ENCODE peak calls at places on chromosome 5, in eight cellular contexts. One of them, this sample, is unnamed.
A peak's percentile ranks its signal among the peaks of the same experiment; 100 is the strongest.

GRCh38 chr5:35237580-35238376 is 7.5 kb upstream of the PRLR start:
- DNase-seq in NCI-H460: no peak
- DNase-seq in GDM1: no peak
- DNase-seq in K562: no peak
- DNase-seq in bronchial epithelial cell: no peak
- DNase-seq in activated T-cell treated with anti-CD3 and anti-CD28 coated beads, Interleukin-2, amount 50 U/mL, for 1 hour: no peak
- DNase-seq in central memory CD4-positive, alpha-beta T cell: no peak
- DNase-seq in activated naive CD8-positive, alpha-beta T cell treated with anti-CD3 and anti-CD28 coated beads for 36 hours: no peak
- DNase-seq in this sample: no peak

GRCh38 chr5:41772071-41772470 is 98.2 kb downstream of the OXCT1 start:
- DNase-seq in NCI-H460: no peak
- DNase-seq in GDM1: no peak
- DNase-seq in K562: no peak
- DNase-seq in bronchial epithelial cell: no peak
- DNase-seq in activated T-cell treated with anti-CD3 and anti-CD28 coated beads, Interleukin-2, amount 50 U/mL, for 1 hour: no peak
- DNase-seq in central memory CD4-positive, alpha-beta T cell: no peak
- DNase-seq in activated naive CD8-positive, alpha-beta T cell treated with anti-CD3 and anti-CD28 coated beads for 36 hours: no peak
- DNase-seq in this sample: no peak

GRCh38 chr5:95816803-95817202 is 5.7 kb downstream of the GLRX start:
- DNase-seq in NCI-H460: no peak
- DNase-seq in GDM1: no peak
- DNase-seq in K562: no peak
- DNase-seq in bronchial epithelial cell: no peak
- DNase-seq in activated T-cell treated with anti-CD3 and anti-CD28 coated beads, Interleukin-2, amount 50 U/mL, for 1 hour: no peak
- DNase-seq in central memory CD4-positive, alpha-beta T cell: no peak
- DNase-seq in activated naive CD8-positive, alpha-beta T cell treated with anti-CD3 and anti-CD28 coated beads for 36 hours: no peak
- DNase-seq in this sample: no peak

GRCh38 chr5:162817381-162817780 is 620.0 kb upstream of the CCNG1 start:
- DNase-seq in NCI-H460: no peak
- DNase-seq in GDM1: no peak
- DNase-seq in K562: no peak
- DNase-seq in bronchial epithelial cell: no peak
- DNase-seq in activated T-cell treated with anti-CD3 and anti-CD28 coated beads, Interleukin-2, amount 50 U/mL, for 1 hour: no peak
- DNase-seq in central memory CD4-positive, alpha-beta T cell: no peak
- DNase-seq in activated naive CD8-positive, alpha-beta T cell treated with anti-CD3 and anti-CD28 coated beads for 36 hours: no peak
- DNase-seq in this sample: no peak

GRCh38 chr5:177453852-177454396 is 7.3 kb downstream of the PRR7 start:
- DNase-seq in NCI-H460: no peak
- DNase-seq in GDM1: no peak
- DNase-seq in K562: no peak
- DNase-seq in bronchial epithelial cell: no peak
- DNase-seq in activated T-cell treated with anti-CD3 and anti-CD28 coated beads, Interleukin-2, amount 50 U/mL, for 1 hour: no peak
- DNase-seq in central memory CD4-positive, alpha-beta T cell: no peak
- DNase-seq in activated naive CD8-positive, alpha-beta T cell treated with anti-CD3 and anti-CD28 coated beads for 36 hours: no peak
- DNase-seq in this sample: no peak

GRCh38 chr5:98349251-98349989 is 424.0 kb upstream of the RGMB start:
- DNase-seq in NCI-H460: no peak
- DNase-seq in GDM1: no peak
- DNase-seq in K562: peak; percentile 15
- DNase-seq in bronchial epithelial cell: peak; percentile 67
- DNase-seq in activated T-cell treated with anti-CD3 and anti-CD28 coated beads, Interleukin-2, amount 50 U/mL, for 1 hour: no peak
- DNase-seq in central memory CD4-positive, alpha-beta T cell: no peak
- DNase-seq in activated naive CD8-positive, alpha-beta T cell treated with anti-CD3 and anti-CD28 coated beads for 36 hours: no peak
- DNase-seq in this sample: no peak

GRCh38 chr5:132474881-132475511 is 15.6 kb downstream of the IRF1 start:
- DNase-seq in NCI-H460: no peak
- DNase-seq in GDM1: no peak
- DNase-seq in K562: no peak
- DNase-seq in bronchial epithelial cell: no peak
- DNase-seq in activated T-cell treated with anti-CD3 and anti-CD28 coated beads, Interleukin-2, amount 50 U/mL, for 1 hour: peak; percentile 22
- DNase-seq in central memory CD4-positive, alpha-beta T cell: no peak
- DNase-seq in activated naive CD8-positive, alpha-beta T cell treated with anti-CD3 and anti-CD28 coated beads for 36 hours: no peak
- DNase-seq in this sample: no peak

GRCh38 chr5:141597394-141597793 is 21.4 kb downstream of the DIAPH1 start:
- DNase-seq in NCI-H460: no peak
- DNase-seq in GDM1: no peak
- DNase-seq in K562: no peak
- DNase-seq in bronchial epithelial cell: peak; percentile 41
- DNase-seq in activated T-cell treated with anti-CD3 and anti-CD28 coated beads, Interleukin-2, amount 50 U/mL, for 1 hour: no peak
- DNase-seq in central memory CD4-positive, alpha-beta T cell: no peak
- DNase-seq in activated naive CD8-positive, alpha-beta T cell treated with anti-CD3 and anti-CD28 coated beads for 36 hours: no peak
- DNase-seq in this sample: no peak

GRCh38 chr5:89729623-89730390 is 679.7 kb downstream of the CETN3 start:
- DNase-seq in NCI-H460: no peak
- DNase-seq in GDM1: no peak
- DNase-seq in K562: no peak
- DNase-seq in bronchial epithelial cell: peak; percentile 42
- DNase-seq in activated T-cell treated with anti-CD3 and anti-CD28 coated beads, Interleukin-2, amount 50 U/mL, for 1 hour: no peak
- DNase-seq in central memory CD4-positive, alpha-beta T cell: no peak
- DNase-seq in activated naive CD8-positive, alpha-beta T cell treated with anti-CD3 and anti-CD28 coated beads for 36 hours: no peak
- DNase-seq in this sample: peak; percentile 19